ENCODE peak calls at places on chromosomes 4 and X, in six cellular contexts. S is suprapubic skin, P is upper lobe of left lung, T is K562, C is HL-60, F is prostate gland. E is an unnamed sample.

GRCh38 chr4:136803430-136803829 is 728.9 kb downstream of the PCDH18 start:
- DNase-seq in S (no peak), P (no peak), T (no peak), C (no peak), F (no peak), E (no peak)

GRCh38 chr4:7993671-7994070 is 54.0 kb upstream of the AFAP1 start:
- DNase-seq in S (no peak), P (no peak), T (no peak), C (no peak), F (no peak), E (no peak)

GRCh38 chr4:53942712-53943111 is 121.7 kb downstream of the CHIC2 start:
- DNase-seq in S (no peak), P (no peak), T (no peak), C (no peak), F (no peak), E (no peak)

GRCh38 chr4:11111876-11112275 is 316.8 kb downstream of the HS3ST1 start:
- DNase-seq in S (no peak), P (no peak), T (no peak), C (no peak), F (no peak), E (no peak)

GRCh38 chr4:127832585-127832984 is 48.1 kb upstream of the PLK4 start:
- DNase-seq in S (no peak), P (no peak), T (no peak), C (no peak), F (no peak), E (no peak)

GRCh38 chr4:70913947-70914445 is 11.8 kb downstream of the MOB1B start:
- DNase-seq in S (no peak), P (no peak), T (no peak), C (no peak), F (no peak), E (no peak)

GRCh38 chrX:128699716-128700285 is 647.6 kb upstream of the ACTRT1 start:
- DNase-seq in S (no peak), P (no peak), T (no peak), C (no peak), F (no peak), E (no peak)

GRCh38 chr4:60396680-60397079 is 803.4 kb upstream of the ADGRL3 start:
- DNase-seq in S (no peak), P (no peak), T (no peak), C (no peak), F (no peak), E (no peak)

GRCh38 chrX:51461053-51462050 is 35.0 kb downstream of the NUDT11 start:
- DNase-seq in S (no peak), P (no peak), T (peak), C (no peak), F (no peak), E (no peak)

GRCh38 chrX:136204571-136204970 is 46.6 kb downstream of the MAP7D3 start:
- DNase-seq in S (peak), P (no peak), T (peak), C (peak), F (no peak), E (peak)

GRCh38 chrX:11351375-11352295 is 58.4 kb downstream of the AMELX start:
- DNase-seq in S (peak), P (no peak), T (no peak), C (no peak), F (peak), E (peak)

GRCh38 chrX:9392445-9392844 is 72.4 kb upstream of the TBL1X start:
- DNase-seq in S (no peak), P (no peak), T (no peak), C (no peak), F (no peak), E (no peak)

GRCh38 chr4:28256295-28256694 is 1395.7 kb downstream of the STIM2 start:
- DNase-seq in S (no peak), P (no peak), T (no peak), C (no peak), F (no peak), E (no peak)

GRCh38 chrX:110795645-110796510 is at the start of gene CHRDL1:
- DNase-seq in S (peak), P (peak), T (no peak), C (no peak), F (peak), E (peak)

GRCh38 chrX:9272166-9272565 is 192.7 kb upstream of the TBL1X start:
- DNase-seq in S (no peak), P (no peak), T (no peak), C (no peak), F (no peak), E (no peak)

GRCh38 chrX:139832728-139833309 is 100.0 kb downstream of the ATP11C start:
- DNase-seq in S (no peak), P (no peak), T (no peak), C (no peak), F (no peak), E (no peak)

GRCh38 chrX:136259543-136259942 is 8.3 kb upstream of the MAP7D3 start:
- DNase-seq in S (no peak), P (no peak), T (no peak), C (no peak), F (no peak), E (no peak)

GRCh38 chrX:29143356-29143755 is 556.1 kb downstream of the IL1RAPL1 start:
- DNase-seq in S (no peak), P (no peak), T (no peak), C (no peak), F (no peak), E (no peak)

GRCh38 chr4:7034262-7035081 is 8.7 kb upstream of the TADA2B start:
- DNase-seq in S (no peak), P (no peak), T (no peak), C (no peak), F (peak), E (no peak)

GRCh38 chrX:53795583-53795982 is 109.1 kb upstream of the HUWE1 start:
- DNase-seq in S (no peak), P (no peak), T (no peak), C (peak), F (no peak), E (no peak)

GRCh38 chr4:12126476-12126875 is 697.8 kb upstream of the HS3ST1 start:
- DNase-seq in S (no peak), P (no peak), T (no peak), C (peak), F (no peak), E (no peak)

GRCh38 chr4:70759126-70759525 is 37.4 kb downstream of the RUFY3 start:
- DNase-seq in S (no peak), P (no peak), T (no peak), C (no peak), F (no peak), E (no peak)

GRCh38 chr4:174118171-174118570 is 165.3 kb downstream of the FBXO8 start:
- DNase-seq in S (no peak), P (no peak), T (no peak), C (no peak), F (no peak), E (no peak)

GRCh38 chr4:62275470-62275869 is 1075.3 kb downstream of the ADGRL3 start:
- DNase-seq in S (no peak), P (no peak), T (no peak), C (no peak), F (no peak), E (no peak)

GRCh38 chr4:87077834-87078585 is 142.4 kb downstream of the KLHL8 start:
- DNase-seq in S (no peak), P (no peak), T (no peak), C (no peak), F (no peak), E (no peak)

GRCh38 chr4:87076690-87077358 is 142.0 kb downstream of the AFF1 start:
- DNase-seq in S (no peak), P (no peak), T (no peak), C (no peak), F (peak), E (no peak)

GRCh38 chr4:87079967-87080366 is 140.5 kb downstream of the KLHL8 start:
- DNase-seq in S (no peak), P (no peak), T (no peak), C (no peak), F (no peak), E (no peak)

GRCh38 chr4:87080462-87080861 is 140.0 kb downstream of the KLHL8 start:
- DNase-seq in S (no peak), P (no peak), T (no peak), C (no peak), F (no peak), E (no peak)

DNA sequence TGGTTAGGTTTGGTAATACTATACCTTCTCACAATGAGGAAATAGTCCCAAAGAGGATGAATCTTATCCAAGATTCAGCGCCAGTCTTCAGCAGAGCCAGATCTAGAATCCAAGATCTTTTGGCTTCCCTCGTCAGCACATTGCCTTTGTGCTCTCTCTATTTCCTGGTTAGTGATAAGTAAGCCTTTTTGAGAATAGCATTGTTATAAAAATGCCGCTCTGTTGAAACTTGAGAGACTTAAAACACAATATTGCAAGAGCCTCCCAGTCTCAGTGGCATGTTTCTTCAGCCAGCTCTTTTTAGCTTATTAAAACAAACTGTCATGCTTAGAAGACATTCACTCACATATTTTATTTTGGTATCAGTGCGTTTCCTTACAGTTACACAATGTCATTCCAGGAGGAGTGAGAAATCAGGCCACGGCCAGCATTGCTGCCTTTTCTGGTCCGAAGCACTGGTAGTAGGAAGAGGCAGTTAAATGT is 141.4 kb downstream of the KLHL8 start:
- DNase-seq in S (peak), P (no peak), T (no peak), C (no peak), F (peak), E (peak)
- TF ChIP-seq POLR2AphosphoS5 in S (no peak), P (peak), T (no peak), C (no peak), F (peak), E (peak)

DNA sequence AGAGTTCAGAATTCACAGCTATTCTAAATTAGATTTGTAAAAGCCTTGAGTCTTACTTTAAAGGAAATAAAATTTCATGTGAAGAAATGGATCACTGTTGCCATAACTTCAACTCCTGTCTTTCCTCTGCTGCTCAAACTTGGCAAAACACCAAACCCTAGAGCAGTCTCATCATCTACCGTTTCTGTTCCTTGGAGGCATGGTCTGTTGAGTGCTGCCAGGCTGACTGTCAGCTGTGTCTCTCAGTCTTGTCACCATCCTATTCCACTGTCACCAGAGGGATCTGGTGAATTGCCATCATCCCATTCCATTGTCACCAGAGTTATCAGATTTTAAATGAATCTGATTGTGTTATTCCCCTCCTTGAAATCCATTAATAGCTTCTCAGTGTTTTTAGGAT is 55.6 kb downstream of the STIM2 start:
- DNase-seq in S (no peak), P (no peak), T (no peak), C (no peak), F (no peak), E (no peak)
- TF ChIP-seq POLR2AphosphoS5 in S (no peak), P (no peak), T (no peak), C (no peak), F (no peak), E (no peak)

GRCh38 chr4:1027916-1028240 is 16.5 kb downstream of the FGFRL1 start:
- DNase-seq in S (no peak), P (peak), T (no peak), C (no peak), F (no peak), E (no peak)
- TF ChIP-seq POLR2AphosphoS5 in S (no peak), P (no peak), T (no peak), C (no peak), F (no peak), E (no peak)

DNA sequence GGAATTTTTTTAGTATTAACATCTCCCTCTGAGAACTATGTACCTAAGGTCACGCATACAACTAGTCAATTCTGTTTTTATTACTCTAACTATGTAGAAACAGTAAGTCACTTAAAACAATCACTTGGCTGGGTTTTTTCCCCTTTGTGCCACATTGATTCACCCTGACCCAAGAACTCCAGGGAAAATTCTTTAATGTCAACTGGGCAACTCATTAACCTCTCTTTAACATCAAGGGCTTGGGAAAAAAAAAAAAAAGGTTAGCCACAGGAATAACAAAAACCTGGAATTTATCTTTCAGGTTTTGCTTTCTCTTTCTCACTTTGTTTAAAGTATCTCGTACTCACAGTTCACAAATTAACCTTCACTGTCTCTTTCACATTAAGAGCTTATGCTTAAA is 8.1 kb downstream of the RPL9 start:
- DNase-seq in S (no peak), P (no peak), T (no peak), C (no peak), F (no peak), E (no peak)
- TF ChIP-seq POLR2AphosphoS5 in S (no peak), P (no peak), T (no peak), C (no peak), F (no peak), E (no peak)

DNA sequence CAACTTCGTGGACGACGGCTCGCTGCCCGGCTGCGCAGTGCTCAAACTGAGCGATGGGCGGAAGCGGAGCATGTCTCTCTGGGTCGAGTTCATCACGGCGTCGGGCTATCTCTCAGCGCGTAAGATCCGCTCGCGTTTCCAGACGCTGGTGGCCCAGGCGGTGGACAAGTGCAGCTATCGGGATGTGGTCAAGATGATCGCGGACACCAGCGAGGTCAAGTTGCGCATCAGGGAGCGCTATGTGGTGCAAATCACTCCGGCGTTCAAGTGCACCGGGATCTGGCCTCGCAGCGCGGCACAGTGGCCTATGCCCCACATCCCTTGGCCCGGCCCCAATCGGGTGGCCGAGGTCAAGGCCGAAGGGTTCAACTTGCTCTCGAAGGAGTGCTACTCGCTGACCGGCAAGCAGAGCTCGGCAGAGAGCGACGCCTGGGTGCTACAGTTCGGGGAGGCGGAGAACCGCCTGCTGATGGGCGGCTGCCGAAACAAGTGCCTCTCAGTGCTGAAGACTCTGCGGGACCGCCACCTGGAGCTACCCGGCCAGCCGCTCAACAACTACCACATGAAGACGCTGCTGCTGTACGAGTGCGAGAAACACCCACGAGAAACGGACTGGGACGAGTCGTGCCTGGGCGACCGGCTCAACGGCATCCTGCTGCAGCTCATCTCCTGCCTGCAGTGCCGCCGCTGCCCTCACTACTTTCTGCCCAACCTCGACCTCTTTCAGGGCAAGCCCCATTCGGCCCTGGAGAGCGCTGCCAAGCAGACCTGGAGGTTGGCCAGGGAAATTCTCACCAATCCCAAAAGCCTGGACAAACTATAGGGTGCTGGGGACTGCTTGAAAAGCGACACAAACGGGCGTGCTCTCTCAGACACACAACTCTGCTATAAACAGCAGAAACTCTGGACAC is 1.6 kb downstream of the MAB21L2 start:
- DNase-seq in S (peak), P (peak), T (no peak), C (no peak), F (no peak), E (peak)
- TF ChIP-seq POLR2AphosphoS5 in S (no peak), P (no peak), T (no peak), C (no peak), F (no peak), E (peak)

DNA sequence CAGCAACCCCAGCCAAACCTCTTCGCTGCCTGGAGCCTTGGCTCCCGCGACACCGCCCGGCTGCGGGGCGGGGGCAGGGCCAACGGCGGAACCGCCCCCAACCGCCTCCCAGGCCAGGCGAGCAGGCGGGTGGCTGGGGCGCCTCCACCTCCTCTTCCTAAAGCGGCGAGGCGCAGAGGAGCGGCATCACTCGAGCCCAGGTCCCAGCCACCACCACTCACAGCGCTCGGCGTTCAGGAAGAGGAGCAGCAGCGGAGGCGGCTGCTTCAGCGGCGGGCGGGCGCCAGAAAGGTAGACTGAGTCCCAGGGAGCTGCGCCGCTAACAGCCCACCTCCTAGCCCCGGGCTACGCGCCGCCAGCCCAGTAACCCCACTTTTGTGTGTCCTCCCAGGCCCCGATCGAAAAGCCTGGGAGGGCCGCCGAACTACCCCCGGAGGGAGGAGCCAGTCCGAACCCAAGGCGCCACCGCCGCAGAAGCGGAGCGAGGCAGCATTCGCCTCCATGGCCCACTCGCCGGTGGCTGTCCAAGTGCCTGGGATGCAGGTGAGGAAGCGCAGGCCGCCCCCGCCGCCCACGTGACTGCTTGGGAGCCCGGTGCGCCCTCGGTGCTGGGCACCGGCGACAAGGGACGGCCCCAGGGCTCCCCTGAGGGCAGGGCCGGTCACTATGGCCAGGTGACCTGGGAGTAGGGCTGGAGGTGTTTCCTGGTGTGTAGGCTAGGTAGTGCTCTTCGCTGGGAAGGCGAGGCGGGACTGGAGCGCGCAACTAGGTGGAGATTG is at the start of gene STK26:
- DNase-seq in S (peak), P (peak), T (peak), C (peak), F (peak), E (peak)
- TF ChIP-seq POLR2AphosphoS5 in S (no peak), P (peak), T (peak), C (peak), F (peak), E (peak)

DNA sequence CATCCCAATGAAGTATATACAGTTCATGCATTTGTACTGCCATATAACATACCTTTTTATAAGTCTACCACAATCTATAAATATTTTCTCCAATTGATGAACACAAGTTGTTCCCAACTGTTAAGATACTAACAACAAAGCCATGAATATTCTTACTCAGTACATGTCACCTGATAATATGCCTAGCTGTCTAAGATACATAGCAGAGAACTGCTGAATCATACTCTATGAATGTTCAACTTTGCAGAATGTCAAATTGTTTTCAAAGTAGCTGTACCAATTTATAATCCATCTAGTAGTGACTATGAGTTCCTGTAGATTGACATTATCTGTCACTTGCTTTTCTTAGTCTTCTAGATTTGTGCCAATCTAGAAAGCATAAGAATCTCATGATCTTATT is 84.9 kb downstream of the RAB28 start:
- DNase-seq in S (no peak), P (no peak), T (no peak), C (no peak), F (no peak), E (no peak)
- TF ChIP-seq POLR2AphosphoS5 in S (no peak), P (no peak), T (no peak), C (no peak), F (no peak), E (no peak)

DNA sequence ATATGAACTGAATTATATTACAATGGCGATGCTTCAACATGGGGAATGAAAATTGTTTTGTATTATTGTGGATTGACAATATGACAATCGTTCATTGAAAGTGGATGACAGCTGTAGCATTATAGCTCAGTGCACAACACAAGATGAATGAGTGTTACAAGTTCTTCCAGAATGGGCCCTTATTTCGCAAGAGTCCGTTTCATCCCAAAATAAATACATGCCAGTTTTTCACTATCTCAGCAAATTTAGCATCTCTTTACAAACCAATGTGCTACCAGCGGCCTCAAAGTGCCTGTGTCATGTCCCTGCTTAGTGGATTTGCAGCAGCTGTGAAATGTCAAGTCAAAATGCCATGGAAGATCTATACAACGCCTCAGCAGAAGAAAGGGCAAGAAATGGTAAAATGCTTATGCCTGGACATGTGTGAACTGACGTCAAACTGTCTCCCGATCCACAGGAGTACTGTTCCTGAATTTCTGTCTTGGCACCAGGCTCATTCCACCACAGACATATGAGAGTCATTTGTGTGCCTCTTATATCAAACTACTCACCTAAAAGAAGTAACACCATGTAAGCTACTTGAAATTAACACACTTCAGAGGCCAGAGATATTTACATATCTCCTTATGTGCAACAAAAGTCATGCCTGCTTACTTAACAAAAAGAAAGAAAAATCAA is 109.5 kb downstream of the MAML3 start:
- DNase-seq in S (no peak), P (no peak), T (no peak), C (no peak), F (no peak), E (no peak)
- TF ChIP-seq POLR2AphosphoS5 in S (no peak), P (peak), T (no peak), C (no peak), F (no peak), E (no peak)

E was measured in sigmoid colon.